ENCODE peak calls at places on chromosome 21, in four cellular contexts. Y, F, O and S are unnamed samples.

GRCh38 chr21:39004776-39005605 is 178.3 kb downstream of the PSMG1 start:
- DNase-seq in O (no peak), Y (no peak), F (peak; percentile 59), S (no peak)

GRCh38 chr21:14677639-14678179 is 131.6 kb upstream of the SAMSN1 start:
- DNase-seq in O (no peak), Y (no peak), F (no peak), S (no peak)

GRCh38 chr21:45590246-45590725 is 48.0 kb upstream of the SLC19A1 start:
- DNase-seq in Y (no peak), F (peak; percentile 85), O (peak; percentile 74), S (no peak)

GRCh38 chr21:37562920-37563640 is 196.5 kb downstream of the DYRK1A start:
- DNase-seq in Y (no peak), F (no peak), O (peak; percentile 40), S (no peak)

GRCh38 chr21:38716942-38717341 is 88.8 kb upstream of the ETS2 start:
- DNase-seq in Y (peak; percentile 24), O (no peak), F (peak; percentile 16), S (no peak)

GRCh38 chr21:33162436-33162921 is 67.3 kb upstream of the IFNAR2 start:
- DNase-seq in O (no peak), F (no peak), Y (no peak), S (no peak)

GRCh38 chr21:46509760-46510159 is 51.1 kb downstream of the DIP2A start:
- DNase-seq in F (no peak), O (no peak), Y (peak; percentile 90), S (peak; percentile 42)

GRCh38 chr21:44871576-44872265 is 1.8 kb downstream of the PTTG1IP start:
- DNase-seq in F (peak; percentile 82), Y (peak; percentile 70), O (no peak), S (peak; percentile 50)

GRCh38 chr21:26715878-26716506 is 129.2 kb downstream of the ADAMTS1 start:
- DNase-seq in O (peak; percentile 74), Y (peak; percentile 51), F (peak; percentile 78), S (no peak)

GRCh38 chr21:39519835-39520234 is 68.1 kb downstream of the SH3BGR start:
- DNase-seq in O (no peak), Y (no peak), F (no peak), S (no peak)

GRCh38 chr21:43842742-43843141 is 22.3 kb upstream of the AGPAT3 start:
- DNase-seq in F (no peak), Y (no peak), O (no peak), S (no peak)

GRCh38 chr21:38794978-38795377 is 10.8 kb upstream of the ETS2 start:
- DNase-seq in Y (no peak), O (no peak), F (no peak), S (no peak)

GRCh38 chr21:23801292-23801691 is 1806.0 kb downstream of the MRPL39 start:
- DNase-seq in F (no peak), O (no peak), Y (no peak), S (no peak)

GRCh38 chr21:37204580-37204979 is 62.6 kb downstream of the VPS26C start:
- DNase-seq in O (no peak), Y (no peak), F (no peak), S (no peak)